ENCODE peak calls at places on chromosomes 2 and 18, in four cellular contexts. One of them, this sample, is unnamed.

GRCh38 chr2:159176555-159176954 is 109.9 kb downstream of the WDSUB1 start:
- DNase-seq in AG08395: no peak
- DNase-seq in AG04450: no peak
- DNase-seq in A172: no peak
- DNase-seq in this sample: no peak

GRCh38 chr18:23144628-23145027 is 9.3 kb downstream of the CABLES1 start:
- DNase-seq in AG08395: no peak
- DNase-seq in AG04450: no peak
- DNase-seq in A172: no peak
- DNase-seq in this sample: no peak

GRCh38 chr2:104804148-104804890 is 49.6 kb upstream of the POU3F3 start:
- DNase-seq in AG08395: no peak
- DNase-seq in AG04450: no peak
- DNase-seq in A172: no peak
- DNase-seq in this sample: no peak

GRCh38 chr2:66490588-66491001 is 55.7 kb downstream of the MEIS1 start:
- DNase-seq in AG08395: no peak
- DNase-seq in AG04450: no peak
- DNase-seq in A172: no peak
- DNase-seq in this sample: peak

GRCh38 chr2:168312036-168312822 is 64.8 kb upstream of the STK39 start:
- DNase-seq in AG08395: no peak
- DNase-seq in AG04450: no peak
- DNase-seq in A172: no peak
- DNase-seq in this sample: no peak

GRCh38 chr2:101974663-101975062 is 17.1 kb upstream of the IL1R2 start:
- DNase-seq in AG08395: no peak
- DNase-seq in AG04450: no peak
- DNase-seq in A172: no peak
- DNase-seq in this sample: no peak

GRCh38 chr18:13376841-13377351 is 158.3 kb downstream of the LDLRAD4 start:
- DNase-seq in AG08395: no peak
- DNase-seq in AG04450: no peak
- DNase-seq in A172: no peak
- DNase-seq in this sample: no peak

GRCh38 chr2:25470792-25471191 is 129.1 kb upstream of the DNMT3A start:
- DNase-seq in AG08395: no peak
- DNase-seq in AG04450: no peak
- DNase-seq in A172: no peak
- DNase-seq in this sample: no peak

GRCh38 chr2:234911271-234911670 is 40.5 kb upstream of the SH3BP4 start:
- DNase-seq in AG08395: peak
- DNase-seq in AG04450: peak
- DNase-seq in A172: peak
- DNase-seq in this sample: peak

GRCh38 chr2:84038866-84039265 is 420.2 kb downstream of the SUCLG1 start:
- DNase-seq in AG08395: no peak
- DNase-seq in AG04450: no peak
- DNase-seq in A172: peak
- DNase-seq in this sample: no peak

GRCh38 chr2:218343591-218343990 is 13.1 kb upstream of the CATIP start:
- DNase-seq in AG08395: peak
- DNase-seq in AG04450: no peak
- DNase-seq in A172: peak
- DNase-seq in this sample: no peak

GRCh38 chr2:40485319-40485718 is 33.4 kb upstream of the SLC8A1 start:
- DNase-seq in AG08395: no peak
- DNase-seq in AG04450: no peak
- DNase-seq in A172: no peak
- DNase-seq in this sample: no peak

GRCh38 chr2:211455225-211455841 is 898.9 kb downstream of the CPS1 start:
- DNase-seq in AG08395: peak
- DNase-seq in AG04450: no peak
- DNase-seq in A172: peak
- DNase-seq in this sample: peak

GRCh38 chr2:176676257-176676570 is 407.0 kb downstream of the MTX2 start:
- DNase-seq in AG08395: no peak
- DNase-seq in AG04450: no peak
- DNase-seq in A172: no peak
- DNase-seq in this sample: no peak

GRCh38 chr2:133262888-133263287 is 305.4 kb downstream of the NCKAP5 start:
- DNase-seq in AG08395: no peak
- DNase-seq in AG04450: no peak
- DNase-seq in A172: peak
- DNase-seq in this sample: peak

GRCh38 chr2:68225119-68225632 is 27.2 kb downstream of the PPP3R1 start:
- DNase-seq in AG08395: peak
- DNase-seq in AG04450: no peak
- DNase-seq in A172: peak
- DNase-seq in this sample: peak

GRCh38 chr2:215812966-215813365 is 200.4 kb downstream of the MREG start:
- DNase-seq in AG08395: peak
- DNase-seq in AG04450: no peak
- DNase-seq in A172: peak
- DNase-seq in this sample: peak

GRCh38 chr2:190904644-190905043 is 24.0 kb downstream of the GLS start:
- DNase-seq in AG08395: no peak
- DNase-seq in AG04450: no peak
- DNase-seq in A172: no peak
- DNase-seq in this sample: no peak

GRCh38 chr2:172049721-172050120 is 35.6 kb upstream of the DLX1 start:
- DNase-seq in AG08395: no peak
- DNase-seq in AG04450: no peak
- DNase-seq in A172: no peak
- DNase-seq in this sample: no peak

GRCh38 chr2:201466050-201466660 is 14.6 kb downstream of the STRADB start:
- DNase-seq in AG08395: peak
- DNase-seq in AG04450: no peak
- DNase-seq in A172: peak
- DNase-seq in this sample: peak

GRCh38 chr2:36438454-36438977 is 82.9 kb downstream of the CRIM1 start:
- DNase-seq in AG08395: peak
- DNase-seq in AG04450: peak
- DNase-seq in A172: peak
- DNase-seq in this sample: peak

GRCh38 chr2:73008261-73009159 is 63.0 kb downstream of the SFXN5 start:
- DNase-seq in AG08395: no peak
- DNase-seq in AG04450: no peak
- DNase-seq in A172: no peak
- DNase-seq in this sample: no peak

GRCh38 chr2:202418511-202418910 is 42.4 kb downstream of the BMPR2 start:
- DNase-seq in AG08395: no peak
- DNase-seq in AG04450: no peak
- DNase-seq in A172: no peak
- DNase-seq in this sample: no peak

GRCh38 chr18:8559612-8560011 is 49.6 kb upstream of the RAB12 start:
- DNase-seq in AG08395: no peak
- DNase-seq in AG04450: no peak
- DNase-seq in A172: peak
- DNase-seq in this sample: peak

GRCh38 chr2:101699939-101700442 is 2.5 kb downstream of the MAP4K4 start:
- DNase-seq in AG08395: no peak
- DNase-seq in AG04450: no peak
- DNase-seq in A172: peak
- DNase-seq in this sample: peak

GRCh38 chr2:101847661-101848339 is 144.0 kb upstream of the IL1R2 start:
- DNase-seq in AG08395: no peak
- DNase-seq in AG04450: no peak
- DNase-seq in A172: no peak
- DNase-seq in this sample: no peak

GRCh38 chr2:168635065-168635577 is 167.3 kb upstream of the NOSTRIN start:
- DNase-seq in AG08395: peak
- DNase-seq in AG04450: peak
- DNase-seq in A172: no peak
- DNase-seq in this sample: no peak

GRCh38 chr2:233556756-233557736 is 9.5 kb downstream of the USP40 start:
- DNase-seq in AG08395: peak
- DNase-seq in AG04450: peak
- DNase-seq in A172: peak
- DNase-seq in this sample: peak